ENCODE peak calls at places on chromosomes 13 and 19, in eight cellular contexts. K, G, B, Y, A, O, H and T are unnamed samples.

GRCh38 chr19:10262771-10263170 is 8.1 kb upstream of the ICAM1 start:
- DNase-seq in K (peak; percentile 26), G (no peak), B (no peak), Y (no peak), A (no peak), O (no peak), H (no peak), T (no peak)

GRCh38 chr19:4016903-4017638 is 9.5 kb downstream of the PIAS4 start:
- DNase-seq in K (peak; percentile 74), G (no peak), B (no peak), Y (no peak), A (no peak), O (no peak), H (no peak), T (no peak)

GRCh38 chr13:35530147-35530546 is 53.7 kb upstream of the MAB21L1 start:
- DNase-seq in K (no peak), G (no peak), B (no peak), Y (peak; percentile 17), A (no peak), O (no peak), H (no peak), T (no peak)

GRCh38 chr19:5321851-5322681 is 18.5 kb downstream of the PTPRS start:
- DNase-seq in K (peak; percentile 84), G (no peak), B (no peak), Y (no peak), A (no peak), O (no peak), H (no peak), T (no peak)

GRCh38 chr19:41792513-41793413 is 3.6 kb upstream of the CEACAM3 start:
- DNase-seq in K (no peak), G (no peak), B (no peak), Y (peak; percentile 31), A (no peak), O (peak; percentile 18), H (peak; percentile 96), T (no peak)

GRCh38 chr13:45108716-45109706 is 11.3 kb upstream of the GTF2F2 start:
- DNase-seq in K (peak; percentile 64), G (no peak), B (no peak), Y (no peak), A (no peak), O (no peak), H (no peak), T (no peak)

GRCh38 chr13:45602183-45602582 is 13.4 kb downstream of the ERICH6B start:
- DNase-seq in K (no peak), G (no peak), B (no peak), Y (no peak), A (no peak), O (no peak), H (no peak), T (no peak)

GRCh38 chr19:28859811-28860210 is 353.1 kb downstream of the UQCRFS1 start:
- DNase-seq in K (no peak), G (no peak), B (no peak), Y (no peak), A (no peak), O (no peak), H (no peak), T (no peak)

GRCh38 chr13:21225841-21226581 is 49.6 kb downstream of the MRPL57 start:
- DNase-seq in K (no peak), G (no peak), B (no peak), Y (no peak), A (no peak), O (no peak), H (no peak), T (no peak)

GRCh38 chr19:44889830-44890365 is 1.2 kb upstream of the TOMM40 start:
- DNase-seq in K (no peak), G (no peak), B (no peak), Y (no peak), A (no peak), O (no peak), H (no peak), T (no peak)

GRCh38 chr19:409515-410242 is 732 bp upstream of the C2CD4C start:
- DNase-seq in K (peak; percentile 88), G (no peak), B (no peak), Y (no peak), A (peak; percentile 8), O (no peak), H (no peak), T (no peak)

GRCh38 chr19:15374105-15374651 is 5.4 kb downstream of the AKAP8 start:
- DNase-seq in K (peak; percentile 64), G (no peak), B (no peak), Y (no peak), A (no peak), O (no peak), H (no peak), T (no peak)

GRCh38 chr19:4267101-4267900 is 11.8 kb upstream of the SHD start:
- DNase-seq in K (peak; percentile 92), G (no peak), B (peak; percentile 65), Y (peak; percentile 53), A (peak; percentile 28), O (peak; percentile 52), H (peak; percentile 42), T (no peak)

GRCh38 chr19:10842788-10843187 is 5.4 kb upstream of the C19orf38 start:
- DNase-seq in K (no peak), G (no peak), B (no peak), Y (no peak), A (no peak), O (no peak), H (peak; percentile 21), T (no peak)

GRCh38 chr19:29641597-29641996 is 23.7 kb upstream of the PLEKHF1 start:
- DNase-seq in K (no peak), G (no peak), B (no peak), Y (no peak), A (no peak), O (no peak), H (no peak), T (no peak)

GRCh38 chr13:114142640-114143490 is 10.4 kb upstream of the RASA3 start:
- DNase-seq in K (no peak), G (no peak), B (no peak), Y (no peak), A (no peak), O (peak; percentile 77), H (no peak), T (peak; percentile 61)

GRCh38 chr19:35757231-35757748 is 461 bp upstream of the HSPB6 start:
- DNase-seq in K (peak; percentile 97), G (no peak), B (peak; percentile 94), Y (peak; percentile 87), A (peak; percentile 84), O (no peak), H (no peak), T (no peak)

GRCh38 chr19:56403261-56403660 is 871 bp upstream of the ZNF583 start:
- DNase-seq in K (no peak), G (no peak), B (no peak), Y (no peak), A (no peak), O (no peak), H (no peak), T (no peak)

GRCh38 chr13:22940736-22941135 is 240.0 kb upstream of the SGCG start:
- DNase-seq in K (no peak), G (no peak), B (no peak), Y (no peak), A (no peak), O (no peak), H (no peak), T (no peak)

GRCh38 chr13:62014299-62014698 is 598.6 kb upstream of the PCDH20 start:
- DNase-seq in K (no peak), G (no peak), B (no peak), Y (no peak), A (no peak), O (no peak), H (no peak), T (no peak)
- TF ChIP-seq CTCF in K (peak; percentile 5), G (no peak), B (no peak), Y (peak; percentile 37), A (no peak), O (no peak), H (peak; percentile 51), T (no peak)

GRCh38 chr19:18520848-18521691 is 800 bp downstream of the ELL start:
- DNase-seq in K (peak; percentile 69), G (no peak), B (peak; percentile 66), Y (peak; percentile 54), A (no peak), O (no peak), H (no peak), T (no peak)

GRCh38 chr19:18518639-18519038 is 3.2 kb downstream of the ELL start:
- DNase-seq in K (no peak), G (no peak), B (no peak), Y (no peak), A (no peak), O (no peak), H (no peak), T (no peak)

GRCh38 chr19:18522124-18522861 is 423 bp upstream of the ELL start:
- DNase-seq in K (peak; percentile 99), G (peak; percentile 100), B (peak; percentile 100), Y (peak; percentile 100), A (peak; percentile 100), O (peak; percentile 100), H (peak; percentile 99), T (peak; percentile 99)

GRCh38 chr19:18521692-18522123 is at the start of gene ELL:
- DNase-seq in K (peak; percentile 42), G (no peak), B (no peak), Y (no peak), A (no peak), O (no peak), H (no peak), T (no peak)

DNA sequence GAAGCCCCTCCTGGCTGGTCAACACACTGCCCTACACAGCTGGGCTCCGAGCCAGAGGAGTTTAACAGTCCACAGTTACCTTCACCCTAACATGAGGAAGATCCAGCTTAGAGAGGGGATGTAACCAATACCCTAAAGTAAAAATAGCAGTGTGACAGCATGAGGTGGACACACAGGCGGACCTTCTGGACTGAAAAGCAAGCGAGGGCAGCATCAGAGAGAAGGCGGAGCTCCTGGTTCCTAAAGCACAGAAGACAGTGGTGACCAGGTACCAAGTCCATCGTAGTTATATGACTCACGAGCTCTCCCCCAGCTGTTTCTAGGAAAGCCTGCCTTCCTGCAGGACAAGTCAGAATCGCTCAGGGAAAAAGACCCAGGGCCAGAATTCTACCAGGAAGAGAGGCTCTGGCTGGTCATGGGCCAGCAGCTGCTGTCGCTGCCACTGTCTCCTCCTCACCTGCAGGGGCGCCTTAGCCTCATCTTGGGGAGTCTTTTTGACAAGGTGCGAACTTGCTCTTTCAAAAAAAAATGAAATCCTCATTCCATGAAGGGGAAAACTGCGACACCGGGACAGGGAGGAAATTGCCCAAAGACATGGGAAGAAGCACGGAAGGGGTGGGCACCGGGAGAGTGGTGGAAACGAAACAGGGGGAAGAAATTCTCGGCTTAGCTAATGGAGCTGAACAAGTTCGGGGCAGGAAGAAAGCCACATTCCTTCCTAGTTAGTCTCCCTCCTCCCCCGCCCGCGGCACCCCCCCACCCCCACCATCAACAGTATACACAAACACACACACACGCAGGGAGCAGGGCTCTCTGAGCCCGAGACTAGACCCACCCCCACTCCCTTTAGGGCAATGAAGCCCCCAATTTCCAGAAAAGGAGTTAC is 1.7 kb downstream of the ELL start:
- DNase-seq in K (peak; percentile 94), G (no peak), B (peak; percentile 71), Y (peak; percentile 51), A (no peak), O (peak; percentile 47), H (peak; percentile 88), T (peak; percentile 71)
- TF ChIP-seq CTCF in K (peak; percentile 59), G (peak; percentile 61), B (peak; percentile 41), Y (peak; percentile 70), A (peak; percentile 34), O (peak; percentile 71), H (peak; percentile 88), T (peak; percentile 88)

GRCh38 chr19:54430306-54431254 is 15.3 kb downstream of the TTYH1 start:
- DNase-seq in K (peak; percentile 92), G (no peak), B (peak; percentile 64), Y (peak; percentile 72), A (no peak), O (peak; percentile 17), H (peak; percentile 85), T (no peak)
- TF ChIP-seq CTCF in K (no peak), G (peak; percentile 5), B (no peak), Y (peak; percentile 58), A (peak; percentile 20), O (peak; percentile 13), H (peak; percentile 64), T (peak; percentile 40)

GRCh38 chr13:91308299-91308698 is 39.2 kb upstream of the MIR17HG start:
- DNase-seq in K (no peak), G (no peak), B (no peak), Y (no peak), A (no peak), O (no peak), H (no peak), T (no peak)
- TF ChIP-seq CTCF in K (no peak), G (no peak), B (no peak), Y (no peak), A (no peak), O (no peak), H (no peak), T (peak; percentile 5)